ENCODE peak calls at places on chromosomes 2 and 18, in nine cellular contexts. I is PC-9; H is NCI-H1092 treated with DMSO at 0.1 percent for 48 hours; R is amniotic stem cell; U is iPS DF 19.7; Q is GM03348; S is effector memory CD8-positive, alpha-beta T cell; J is HEK293T; K is GM20000. L is an unnamed sample.

GRCh38 chr2:89763254-89763580 is 1071.7 kb downstream of the RPIA start:
- DNase-seq in I (no peak), H (no peak), K (no peak), R (no peak), S (no peak), U (peak; percentile 5), J (no peak), Q (no peak), L (peak; percentile 21)

GRCh38 chr18:78861706-78862105 is 117.9 kb upstream of the SALL3 start:
- DNase-seq in K (no peak), R (no peak), I (no peak), H (no peak), Q (no peak), J (no peak), U (no peak), S (no peak), L (no peak)

GRCh38 chr2:86284987-86285386 is 52.4 kb downstream of the REEP1 start:
- DNase-seq in K (no peak), Q (no peak), J (no peak), S (no peak), H (no peak), I (no peak), R (no peak), U (no peak), L (no peak)

GRCh38 chr2:23505984-23506380 is 121.0 kb downstream of the KLHL29 start:
- DNase-seq in H (no peak), S (no peak), U (no peak), Q (peak; percentile 72), J (no peak), K (no peak), I (no peak), R (no peak), L (peak; percentile 20)

GRCh38 chr2:218022851-218023530 is 20.2 kb upstream of the TNS1 start:
- DNase-seq in K (no peak), U (no peak), S (no peak), J (no peak), I (no peak), R (no peak), Q (no peak), H (no peak), L (no peak)

GRCh38 chr2:112682101-112682500 is 36.4 kb downstream of the SLC20A1 start:
- DNase-seq in K (no peak), S (no peak), I (no peak), R (no peak), H (no peak), J (no peak), Q (no peak), U (no peak), L (peak; percentile 87)

GRCh38 chr2:85600951-85601770 is 1.3 kb downstream of the TMEM150A start:
- DNase-seq in U (no peak), H (no peak), I (no peak), Q (no peak), K (no peak), R (no peak), J (no peak), S (no peak), L (no peak)

GRCh38 chr2:216757532-216757931 is 62.2 kb upstream of the IGFBP5 start:
- DNase-seq in S (no peak), R (no peak), U (no peak), J (no peak), Q (no peak), K (no peak), H (no peak), I (no peak), L (no peak)

L was measured in NB4.